ENCODE peak calls at places on chromosomes 16 and 17, in four cellular contexts. W, F, S and D are unnamed samples.

GRCh38 chr16:87499189-87499486 is 6.3 kb upstream of the ZCCHC14 start:
- DNase-seq in S (no peak), W (no peak), F (peak; percentile 57), D (no peak)

GRCh38 chr17:49085565-49086315 is 46.8 kb upstream of the B4GALNT2 start:
- DNase-seq in W (no peak), S (no peak), F (no peak), D (no peak)

GRCh38 chr17:32486701-32487459 is at the start of gene CDK5R1:
- DNase-seq in S (peak; percentile 50), W (peak; percentile 79), F (peak; percentile 48), D (peak; percentile 85)

GRCh38 chr17:59094921-59095530 is 11.7 kb downstream of the TRIM37 start:
- DNase-seq in F (no peak), W (no peak), S (no peak), D (no peak)

GRCh38 chr17:29956225-29956624 is 14.8 kb downstream of the EFCAB5 start:
- DNase-seq in W (no peak), S (no peak), F (no peak), D (no peak)

GRCh38 chr17:45098869-45099616 is 33.3 kb downstream of the PLCD3 start:
- DNase-seq in F (peak; percentile 81), W (peak; percentile 74), S (peak; percentile 60), D (peak; percentile 96)

GRCh38 chr16:3665508-3665907 is 11.0 kb downstream of the DNASE1 start:
- DNase-seq in F (no peak), W (no peak), S (peak; percentile 17), D (peak; percentile 35)

GRCh38 chr17:50765454-50766221 is 1.7 kb downstream of the ANKRD40CL start:
- DNase-seq in S (no peak), W (peak; percentile 27), F (no peak), D (no peak)

GRCh38 chr16:66344533-66345145 is 21.9 kb upstream of the CDH5 start:
- DNase-seq in W (peak; percentile 27), F (peak; percentile 64), S (no peak), D (no peak)

GRCh38 chr16:84720180-84720579 is 20.4 kb downstream of the USP10 start:
- DNase-seq in F (peak; percentile 56), S (no peak), W (no peak), D (no peak)

GRCh38 chr17:31677681-31678080 is 181.4 kb downstream of the COPRS start:
- DNase-seq in F (no peak), S (no peak), W (no peak), D (peak; percentile 17)

GRCh38 chr17:58200024-58200633 is 7.6 kb downstream of the EPX start:
- DNase-seq in S (peak; percentile 37), W (peak; percentile 47), F (peak; percentile 28), D (peak; percentile 93)